ENCODE peak calls at places on chromosomes 3 and 15, in eight cellular contexts. X is A549, K is left ventricle myocardium inferior, D is adrenal gland, J is colonic mucosa, B is cardiac muscle cell, C is heart left ventricle, I is GM23338. L is an unnamed sample.

GRCh38 chr3:189071452-189071851 is 100.3 kb upstream of the TPRG1 start:
- DNase-seq in K (no peak), B (no peak), X (no peak), C (no peak), D (no peak), I (no peak), J (no peak), L (no peak)

GRCh38 chr15:78804391-78804792 is 6.9 kb downstream of the ADAMTS7 start:
- DNase-seq in K (peak; percentile 54), I (peak; percentile 65), B (no peak), J (no peak), X (no peak), C (peak; percentile 40), D (no peak), L (no peak)

GRCh38 chr15:45637552-45638033 is 2.8 kb downstream of the SQOR start:
- DNase-seq in C (peak; percentile 64), J (peak; percentile 76), B (peak; percentile 96), K (peak; percentile 54), I (no peak), D (peak; percentile 81), X (peak; percentile 77), L (peak; percentile 35)

GRCh38 chr15:90018216-90018831 is 17.2 kb downstream of the ZNF710 start:
- DNase-seq in C (no peak), J (no peak), D (peak; percentile 35), B (no peak), I (no peak), X (no peak), K (no peak), L (no peak)

GRCh38 chr3:123993818-123994217 is 1.9 kb upstream of the ROPN1 start:
- DNase-seq in D (no peak), J (no peak), K (no peak), C (no peak), X (no peak), B (no peak), I (no peak), L (no peak)

GRCh38 chr15:64521726-64522164 is 61.4 kb downstream of the ZNF609 start:
- DNase-seq in B (peak; percentile 82), K (peak; percentile 44), X (peak; percentile 81), J (no peak), C (no peak), I (peak; percentile 66), D (peak; percentile 88), L (peak; percentile 72)

GRCh38 chr15:85496146-85496545 is 115.7 kb downstream of the AKAP13 start:
- DNase-seq in D (no peak), K (no peak), C (no peak), J (no peak), I (no peak), B (no peak), X (no peak), L (no peak)

GRCh38 chr15:66092053-66092976 is 161.2 kb downstream of the MEGF11 start:
- DNase-seq in J (no peak), D (no peak), I (peak; percentile 18), C (no peak), B (peak; percentile 53), K (no peak), X (no peak), L (no peak)

GRCh38 chr3:21750831-21751391 is at the start of gene ZNF385D:
- DNase-seq in I (peak; percentile 92), B (peak; percentile 61), K (peak; percentile 72), J (peak; percentile 15), C (peak; percentile 71), X (no peak), D (peak; percentile 64), L (peak; percentile 67)

GRCh38 chr15:82543155-82543554 is 2.9 kb upstream of the RPS17 start:
- DNase-seq in D (no peak), K (no peak), C (no peak), X (no peak), I (peak; percentile 71), B (peak; percentile 94), J (no peak), L (no peak)

GRCh38 chr3:187256217-187256616 is 35.3 kb downstream of the MASP1 start:
- DNase-seq in B (no peak), J (no peak), D (no peak), K (no peak), I (peak; percentile 47), C (no peak), X (no peak), L (no peak)

GRCh38 chr3:101253429-101253828 is 66.9 kb downstream of the IMPG2 start:
- DNase-seq in K (no peak), D (no peak), J (no peak), C (no peak), B (no peak), I (no peak), X (no peak), L (no peak)
- TF ChIP-seq CTCF in K (no peak), D (no peak), J (no peak), C (no peak), B (no peak), I (no peak), X (no peak), L (no peak)

DNA sequence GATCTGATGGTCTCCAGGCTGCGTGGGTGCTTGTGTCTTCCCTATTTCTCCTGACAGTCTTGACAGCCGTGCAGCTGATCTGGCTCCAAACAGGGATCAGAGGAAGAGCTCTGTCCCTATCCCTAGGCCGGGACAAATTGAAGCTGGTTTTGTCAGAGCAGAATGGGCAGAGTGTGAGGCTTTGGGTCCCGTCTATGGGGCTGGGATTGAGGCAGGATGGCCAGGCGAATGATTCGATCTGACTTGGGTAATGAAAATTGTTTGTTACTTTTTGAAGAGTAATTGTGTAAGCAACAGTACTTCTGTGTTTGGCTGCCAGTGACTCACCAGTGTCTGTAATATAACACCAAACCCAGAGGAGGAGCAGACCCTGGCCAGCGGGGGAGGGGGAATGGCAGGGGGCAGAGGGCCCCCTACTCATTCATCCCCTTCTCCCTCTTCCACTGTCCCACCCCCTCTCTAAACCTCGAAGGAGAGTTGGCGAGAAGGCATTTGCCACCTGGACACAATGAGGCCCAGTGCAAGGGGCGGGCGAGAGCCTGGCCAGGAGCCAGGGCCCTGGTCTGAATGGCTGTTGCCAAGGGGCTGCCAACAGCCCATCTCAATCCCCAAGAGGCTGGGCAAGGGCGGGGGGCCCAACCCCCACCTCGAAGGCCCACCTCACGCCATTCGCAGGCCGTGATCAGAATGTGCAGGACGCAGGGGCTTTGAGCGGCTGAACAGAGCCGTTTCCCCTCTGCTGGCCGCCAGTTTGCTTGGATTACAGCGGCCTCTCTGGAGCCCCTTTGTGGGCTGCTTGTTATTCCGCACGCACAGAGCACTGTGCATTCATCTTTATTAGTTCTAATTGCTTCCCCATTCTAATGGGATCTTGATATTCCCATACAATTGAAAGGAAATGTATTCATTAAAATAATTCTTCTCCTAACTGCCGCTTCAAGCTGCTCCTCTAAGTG is 5.1 kb upstream of the MAGEF1 start:
- DNase-seq in D (no peak), I (peak; percentile 67), J (no peak), K (no peak), C (no peak), X (no peak), B (peak; percentile 66), L (peak; percentile 32)
- H3K27ac ChIP-seq in D (no peak overlapping the region), I (peak overlapping the region; percentile 82), J (peak overlapping the region; percentile 32), K (peak overlapping the region; percentile 71), C (peak overlapping the region; percentile 78), X (peak overlapping the region; percentile 35), B (peak overlapping the region; percentile 92), L (peak overlapping the region; percentile 56)

GRCh38 chr3:190577225-190577624 is 63.3 kb downstream of the IL1RAP start:
- DNase-seq in J (no peak), B (no peak), K (no peak), I (no peak), C (no peak), D (no peak), X (no peak), L (no peak)
- H3K4me3 ChIP-seq in J (no peak overlapping the region), B (no peak overlapping the region), K (no peak overlapping the region), I (no peak overlapping the region), C (no peak overlapping the region), D (no peak overlapping the region), X (no peak overlapping the region), L (no peak overlapping the region)

DNA sequence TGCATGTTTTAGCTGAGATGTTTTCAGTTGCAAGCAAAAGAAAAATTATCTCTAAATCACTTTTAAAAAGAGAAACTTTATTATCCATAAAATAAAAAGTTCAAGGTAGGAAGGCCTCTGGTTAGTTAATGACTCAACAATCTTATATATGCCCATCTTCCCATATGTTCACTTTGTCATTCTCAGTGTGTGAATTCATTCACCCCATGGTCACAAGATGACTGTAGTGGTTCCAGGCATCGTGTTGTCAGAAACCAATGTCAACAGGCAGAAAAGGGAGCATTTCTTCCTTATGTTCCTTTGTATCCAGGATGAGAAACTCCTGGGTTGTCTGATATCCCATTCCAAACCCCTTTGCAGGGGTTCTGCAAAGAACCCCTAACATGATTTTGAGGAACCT is 119.9 kb upstream of the RAP2B start:
- DNase-seq in I (no peak), K (no peak), X (no peak), J (no peak), B (no peak), D (no peak), C (no peak), L (no peak)
- TF ChIP-seq CTCF in I (no peak), K (no peak), X (no peak), J (no peak), B (no peak), D (no peak), C (no peak), L (no peak)

DNA sequence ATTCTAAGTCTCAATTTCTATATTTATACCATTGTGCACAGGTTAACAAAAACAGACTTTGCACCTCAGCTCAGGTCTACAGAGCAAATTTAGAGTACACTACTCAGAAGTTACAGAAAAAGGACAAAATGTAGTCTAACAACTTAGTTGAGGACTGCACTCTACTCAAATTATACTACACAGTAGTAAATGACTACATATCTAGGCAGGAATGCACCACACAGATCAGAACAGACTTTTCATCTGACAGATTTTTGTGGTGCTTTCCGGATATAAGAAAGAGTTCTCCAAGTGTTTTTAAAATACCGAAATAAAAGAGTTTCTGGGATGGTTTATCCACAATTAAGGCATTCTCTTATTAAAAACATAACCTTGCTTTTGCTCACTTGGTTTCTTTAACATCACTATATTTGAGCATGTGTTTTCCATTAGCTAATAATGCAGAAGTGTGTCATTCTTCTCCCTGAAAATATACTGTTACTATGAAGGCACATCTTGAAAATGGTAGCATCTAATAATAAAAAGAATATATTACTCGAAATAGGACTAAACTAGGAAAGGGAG is 133.0 kb downstream of the MAGI1 start:
- DNase-seq in B (no peak), D (no peak), X (no peak), J (no peak), C (no peak), I (no peak), K (no peak), L (no peak)
- H3K27ac ChIP-seq in B (no peak overlapping the region), D (no peak overlapping the region), X (no peak overlapping the region), J (no peak overlapping the region), C (no peak overlapping the region), I (no peak overlapping the region), K (no peak overlapping the region), L (no peak overlapping the region)

DNA sequence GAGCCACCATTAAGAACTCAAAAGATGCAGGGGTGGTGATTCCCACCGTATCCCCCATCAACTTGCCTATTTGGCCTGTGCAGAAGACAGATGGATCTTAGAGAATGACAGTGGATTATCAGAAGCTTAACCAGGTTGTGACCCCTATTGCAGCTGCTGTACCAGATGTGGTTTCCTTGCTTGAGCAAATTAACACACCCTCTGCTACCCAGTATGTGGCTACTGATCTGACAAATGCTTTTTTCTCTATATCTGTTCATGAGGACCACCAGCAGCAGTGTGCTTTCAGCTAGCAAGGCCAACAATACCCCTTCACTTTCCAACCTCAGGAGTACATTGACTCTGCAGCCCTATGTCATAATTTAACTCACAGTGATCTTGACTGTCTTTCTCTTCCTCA is 8.6 kb upstream of the MCF2L2 start:
- DNase-seq in K (no peak), X (no peak), B (no peak), D (no peak), I (no peak), C (no peak), J (no peak), L (peak; percentile 40)
- H3K4me3 ChIP-seq in K (no peak overlapping the region), X (no peak overlapping the region), B (no peak overlapping the region), D (no peak overlapping the region), I (no peak overlapping the region), C (no peak overlapping the region), J (no peak overlapping the region), L (no peak overlapping the region)

GRCh38 chr3:144843099-144843498 is 871.5 kb downstream of the DIPK2A start:
- DNase-seq in J (no peak), B (no peak), K (no peak), C (no peak), D (no peak), I (peak; percentile 52), X (no peak), L (peak; percentile 18)
- TF ChIP-seq CTCF in J (no peak), B (no peak), K (no peak), C (no peak), D (peak; percentile 9), I (peak; percentile 63), X (no peak), L (peak; percentile 47)

L was measured in WERI-Rb-1.